ENCODE peak calls at places on chromosomes 12 and 14, in ten cellular contexts. D is astrocyte of the spinal cord; K is EL; R is KBM-7; A is AML-193; F is CD8-positive, alpha-beta T cell; Q is suprapubic skin; H is MM.1S; T is dermis blood vessel endothelial cell; L is NCI-H1417. C is an unnamed sample.

GRCh38 chr14:55819610-55820304 is 239.8 kb downstream of the KTN1 start:
- DNase-seq in D (no peak), K (no peak), R (peak), A (no peak), F (no peak), Q (no peak), H (no peak), T (no peak), L (no peak), C (no peak)

GRCh38 chr14:95895720-95896119 is 19.1 kb downstream of the TUNAR start:
- DNase-seq in D (no peak), K (peak), R (no peak), A (peak), F (no peak), Q (no peak), H (peak), T (no peak), L (peak), C (no peak)

GRCh38 chr12:113818833-113819232 is 147.3 kb downstream of the RBM19 start:
- DNase-seq in D (no peak), K (no peak), R (no peak), A (no peak), F (no peak), Q (no peak), H (no peak), T (peak), L (no peak), C (no peak)

GRCh38 chr14:69049675-69050074 is 70.6 kb upstream of the ACTN1 start:
- DNase-seq in D (peak), K (peak), R (no peak), A (peak), F (no peak), Q (no peak), H (no peak), T (peak), L (no peak), C (no peak)

GRCh38 chr12:27025116-27025515 is 2.8 kb downstream of the MED21 start:
- DNase-seq in D (no peak), K (peak), R (no peak), A (no peak), F (no peak), Q (no peak), H (no peak), T (no peak), L (no peak), C (no peak)

GRCh38 chr14:58151264-58151700 is 731 bp downstream of the ARMH4 start:
- DNase-seq in D (peak), K (no peak), R (peak), A (no peak), F (no peak), Q (no peak), H (no peak), T (no peak), L (no peak), C (no peak)

GRCh38 chr12:51098611-51099010 is 15.2 kb upstream of the CSRNP2 start:
- DNase-seq in D (no peak), K (peak), R (no peak), A (no peak), F (no peak), Q (no peak), H (no peak), T (no peak), L (no peak), C (no peak)

GRCh38 chr12:11624126-11624525 is 25.3 kb upstream of the ETV6 start:
- DNase-seq in D (no peak), K (no peak), R (peak), A (no peak), F (no peak), Q (no peak), H (no peak), T (no peak), L (no peak), C (no peak)

GRCh38 chr12:29818925-29819324 is 35.2 kb upstream of the TMTC1 start:
- DNase-seq in D (no peak), K (no peak), R (no peak), A (no peak), F (no peak), Q (no peak), H (no peak), T (no peak), L (no peak), C (peak)

GRCh38 chr12:56229819-56230448 is at the start of gene SLC39A5:
- DNase-seq in D (no peak), K (no peak), R (peak), A (no peak), F (no peak), Q (no peak), H (no peak), T (no peak), L (no peak), C (no peak)

GRCh38 chr14:94298130-94298529 is 5.1 kb upstream of the SERPINA10 start:
- DNase-seq in D (no peak), K (no peak), R (no peak), A (no peak), F (no peak), Q (no peak), H (no peak), T (no peak), L (no peak), C (no peak)

GRCh38 chr12:12807970-12808702 is 5.0 kb upstream of the DDX47 start:
- DNase-seq in D (peak), K (peak), R (no peak), A (no peak), F (peak), Q (no peak), H (peak), T (peak), L (peak), C (no peak)